ENCODE peak calls at places on chromosomes 7 and 10, in five cellular contexts. V is lower lobe of right lung; R is CD4-positive, CD25-positive, alpha-beta regulatory T cell; Z is choroid plexus epithelial cell; G is kidney epithelial cell. E is an unnamed sample.

GRCh38 chr10:124300735-124301134 is 118.0 kb downstream of the OAT start:
- DNase-seq in G (no peak), R (no peak), Z (no peak), V (no peak), E (no peak)

GRCh38 chr10:32054087-32054486 is 2.1 kb downstream of the KIF5B start:
- DNase-seq in G (no peak), R (no peak), V (no peak), Z (peak; percentile 72), E (no peak)

GRCh38 chr7:7970620-7971307 is 2.2 kb downstream of the GLCCI1 start:
- DNase-seq in V (no peak), G (no peak), Z (peak; percentile 33), R (no peak), E (peak; percentile 21)

GRCh38 chr7:48742046-48742445 is 182.3 kb upstream of the CDC14C start:
- DNase-seq in R (no peak), V (no peak), G (no peak), Z (no peak), E (no peak)

GRCh38 chr10:3783313-3783689 is 1.7 kb downstream of the KLF6 start:
- DNase-seq in V (peak; percentile 69), G (no peak), R (peak; percentile 55), Z (peak; percentile 84), E (peak; percentile 65)

GRCh38 chr10:99754670-99755069 is 22.6 kb downstream of the CUTC start:
- DNase-seq in V (no peak), Z (peak; percentile 32), R (no peak), G (no peak), E (no peak)

GRCh38 chr10:71316081-71316785 is 2.8 kb upstream of the SLC29A3 start:
- DNase-seq in R (no peak), G (no peak), V (no peak), Z (no peak), E (no peak)

GRCh38 chr10:67666416-67667043 is 29.5 kb downstream of the CTNNA3 start:
- DNase-seq in Z (peak; percentile 56), V (no peak), R (no peak), G (no peak), E (peak; percentile 22)

GRCh38 chr7:41628926-41629325 is 74.0 kb downstream of the INHBA start:
- DNase-seq in V (no peak), G (peak; percentile 5), R (no peak), Z (peak; percentile 11), E (no peak)

GRCh38 chr7:94972296-94972695 is 64.9 kb downstream of the PPP1R9A start:
- DNase-seq in R (no peak), Z (peak; percentile 10), G (no peak), V (no peak), E (no peak)

GRCh38 chr7:80760292-80760691 is 121.8 kb downstream of the CD36 start:
- DNase-seq in G (no peak), R (no peak), Z (no peak), V (no peak), E (no peak)

GRCh38 chr10:124994573-124995473 is 52.9 kb downstream of the ZRANB1 start:
- DNase-seq in V (peak; percentile 43), Z (no peak), G (no peak), R (no peak), E (no peak)

GRCh38 chr10:98055875-98056516 is 25.6 kb upstream of the CRTAC1 start:
- DNase-seq in R (no peak), Z (peak; percentile 9), V (no peak), G (no peak), E (no peak)

GRCh38 chr7:91883676-91884362 is 3.3 kb upstream of the MTERF1 start:
- DNase-seq in G (no peak), V (peak; percentile 44), R (no peak), Z (no peak), E (no peak)

GRCh38 chr10:28331821-28332220 is 29.0 kb upstream of the MPP7 start:
- DNase-seq in Z (peak; percentile 76), V (no peak), G (peak; percentile 88), R (no peak), E (peak; percentile 22)

GRCh38 chr10:68151453-68151852 is 42.2 kb downstream of the MYPN start:
- DNase-seq in Z (no peak), G (no peak), V (no peak), R (no peak), E (no peak)

GRCh38 chr10:116211682-116212081 is 61.3 kb downstream of the GFRA1 start:
- DNase-seq in Z (peak; percentile 43), G (peak; percentile 42), R (no peak), V (no peak), E (no peak)

GRCh38 chr7:133947458-133948044 is 179.6 kb upstream of the LRGUK start:
- DNase-seq in G (no peak), R (no peak), Z (no peak), V (no peak), E (no peak)

GRCh38 chr7:101728128-101728527 is 89.3 kb upstream of the CUX1 start:
- DNase-seq in Z (no peak), V (no peak), R (no peak), G (no peak), E (no peak)

GRCh38 chr10:31320598-31321211 is 1.7 kb downstream of the ZEB1 start:
- DNase-seq in Z (peak; percentile 64), V (no peak), G (no peak), R (peak; percentile 15), E (no peak)

GRCh38 chr7:157271991-157272324 is 64.8 kb upstream of the DNAJB6 start:
- DNase-seq in Z (peak; percentile 99), G (peak; percentile 93), V (peak; percentile 69), R (no peak), E (no peak)

GRCh38 chr7:30750010-30750409 is 1.9 kb upstream of the INMT start:
- DNase-seq in V (no peak), R (no peak), Z (no peak), G (no peak), E (no peak)

GRCh38 chr10:5888352-5888751 is 1.3 kb downstream of the ANKRD16 start:
- DNase-seq in G (no peak), Z (peak; percentile 56), V (no peak), R (no peak), E (no peak)

GRCh38 chr7:83532229-83532628 is 116.7 kb downstream of the SEMA3E start:
- DNase-seq in G (no peak), Z (peak; percentile 32), V (no peak), R (no peak), E (no peak)

GRCh38 chr7:122676466-122676865 is 22.5 kb downstream of the RNF133 start:
- DNase-seq in V (no peak), Z (no peak), R (no peak), G (no peak), E (no peak)

GRCh38 chr7:47846117-47846836 is 102.0 kb downstream of the PKD1L1 start:
- DNase-seq in Z (peak; percentile 42), R (no peak), V (no peak), G (peak; percentile 31), E (no peak)

GRCh38 chr7:27948856-27949255 is 208.9 kb downstream of the TAX1BP1 start:
- DNase-seq in R (no peak), V (no peak), G (no peak), Z (no peak), E (no peak)

GRCh38 chr7:27947581-27948278 is 207.8 kb downstream of the TAX1BP1 start:
- DNase-seq in G (peak; percentile 7), R (no peak), V (no peak), Z (peak; percentile 48), E (no peak)

GRCh38 chr7:27952393-27953290 is 212.7 kb downstream of the TAX1BP1 start:
- DNase-seq in R (no peak), G (no peak), Z (peak; percentile 28), V (no peak), E (peak; percentile 19)

GRCh38 chr7:27953361-27953760 is 213.4 kb downstream of the TAX1BP1 start:
- DNase-seq in Z (no peak), V (no peak), R (no peak), G (no peak), E (no peak)

GRCh38 chr7:27950123-27950522 is 210.2 kb downstream of the TAX1BP1 start:
- DNase-seq in R (no peak), Z (no peak), G (no peak), V (no peak), E (no peak)
- H3K4me3 ChIP-seq in R (no peak overlapping the region), Z (no peak overlapping the region), G (no peak overlapping the region), V (no peak overlapping the region), E (no peak overlapping the region)

GRCh38 chr7:2482725-2483451 is 6.7 kb upstream of the GRIFIN start:
- DNase-seq in V (no peak), R (no peak), Z (peak; percentile 20), G (no peak), E (no peak)
- H3K4me3 ChIP-seq in V (no peak overlapping the region), R (no peak overlapping the region), Z (no peak overlapping the region), G (no peak overlapping the region), E (no peak overlapping the region)

DNA sequence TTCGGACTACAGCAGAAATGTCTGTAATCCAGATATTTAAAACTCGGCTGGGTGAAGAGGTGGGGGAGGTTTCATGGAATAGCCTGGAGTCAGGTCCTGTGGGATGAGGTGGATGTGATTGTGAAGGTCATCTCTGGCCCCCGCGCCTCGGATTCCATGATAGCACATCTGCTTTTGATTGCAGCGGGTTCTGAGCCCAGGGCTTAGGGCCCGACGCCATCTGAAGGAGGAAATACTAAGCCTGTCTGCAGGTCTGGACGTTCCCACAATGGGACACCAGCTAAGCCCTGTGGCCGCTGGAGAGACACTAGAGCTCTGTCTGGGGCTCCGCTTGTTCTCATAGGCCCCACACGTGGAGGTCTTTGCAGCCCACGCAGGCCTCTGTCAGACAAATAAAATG is 328.7 kb downstream of the CXCL12 start:
- DNase-seq in R (no peak), G (no peak), V (no peak), Z (no peak), E (no peak)
- H3K4me3 ChIP-seq in R (no peak overlapping the region), G (no peak overlapping the region), V (no peak overlapping the region), Z (no peak overlapping the region), E (no peak overlapping the region)

GRCh38 chr7:104328970-104329825 is 795 bp downstream of the LHFPL3 start:
- DNase-seq in G (no peak), Z (peak; percentile 0), R (no peak), V (no peak), E (no peak)
- H3K4me3 ChIP-seq in G (no peak overlapping the region), Z (no peak overlapping the region), R (no peak overlapping the region), V (peak overlapping the region; percentile 11), E (no peak overlapping the region)

GRCh38 chr7:12458520-12459131 is 55.0 kb upstream of the VWDE start:
- DNase-seq in V (no peak), Z (peak; percentile 73), G (no peak), R (no peak), E (peak; percentile 20)
- H3K4me3 ChIP-seq in V (no peak overlapping the region), Z (no peak overlapping the region), G (no peak overlapping the region), R (no peak overlapping the region), E (no peak overlapping the region)